ENCODE peak calls at places on chromosomes 4 and X, in nine cellular contexts. K, X, A, G, V, Z, T, U and J are unnamed samples.

GRCh38 chr4:1150875-1151274 is 21.5 kb downstream of the SPON2 start:
- DNase-seq in Z (no peak), T (no peak), A (no peak), U (no peak), G (no peak), X (no peak), V (peak), K (no peak), J (no peak)

GRCh38 chr4:11428701-11429571 is at the start of gene HS3ST1:
- DNase-seq in X (peak), Z (peak), V (peak), G (no peak), A (peak), T (peak), K (peak), U (peak), J (peak)

GRCh38 chrX:116267511-116268040 is 97.0 kb downstream of the AGTR2 start:
- DNase-seq in Z (no peak), A (peak), K (no peak), T (no peak), U (peak), V (no peak), X (no peak), G (no peak), J (no peak)

GRCh38 chr4:154471032-154471431 is 20.6 kb downstream of the DCHS2 start:
- DNase-seq in U (no peak), Z (no peak), G (no peak), K (no peak), T (no peak), V (no peak), A (no peak), X (no peak), J (no peak)

GRCh38 chr4:128862608-128863313 is 53.3 kb downstream of the JADE1 start:
- DNase-seq in U (no peak), X (no peak), A (no peak), K (no peak), G (no peak), V (no peak), Z (no peak), T (no peak), J (no peak)

GRCh38 chr4:89737888-89738287 is 99.1 kb downstream of the SNCA start:
- DNase-seq in V (no peak), G (no peak), T (no peak), U (peak), Z (no peak), K (no peak), A (peak), X (no peak), J (no peak)

GRCh38 chrX:129629837-129630236 is 24.9 kb downstream of the APLN start:
- DNase-seq in K (no peak), U (no peak), Z (no peak), G (no peak), T (no peak), V (no peak), A (no peak), X (no peak), J (peak)

GRCh38 chrX:11702965-11703631 is 37.4 kb upstream of the ARHGAP6 start:
- DNase-seq in X (no peak), T (no peak), G (no peak), A (no peak), U (no peak), Z (no peak), K (no peak), V (no peak), J (no peak)

GRCh38 chrX:48357681-48358080 is 1.2 kb upstream of the SSX3 start:
- DNase-seq in Z (no peak), V (no peak), U (no peak), G (no peak), T (no peak), X (no peak), K (no peak), A (no peak), J (no peak)

GRCh38 chr4:26208237-26208985 is 112.4 kb upstream of the RBPJ start:
- DNase-seq in T (no peak), V (no peak), K (no peak), A (no peak), X (no peak), G (no peak), Z (no peak), U (no peak), J (no peak)

GRCh38 chr4:57074753-57075152 is 35.4 kb downstream of the IGFBP7 start:
- DNase-seq in V (no peak), T (no peak), G (no peak), Z (no peak), K (no peak), A (peak), U (peak), X (no peak), J (no peak)

GRCh38 chrX:48897621-48898306 is at the start of the genes PQBP1 and TIMM17B:
- DNase-seq in K (peak), T (peak), U (peak), A (peak), V (peak), X (peak), Z (peak), G (peak), J (peak)

GRCh38 chr4:100657187-100657586 is 139.4 kb upstream of the EMCN start:
- DNase-seq in V (no peak), X (peak), A (no peak), K (no peak), G (no peak), U (peak), Z (no peak), T (no peak), J (no peak)

GRCh38 chrX:96924581-96924980 is 40.9 kb downstream of the RPA4 start:
- DNase-seq in X (no peak), K (no peak), T (no peak), U (no peak), G (peak), A (no peak), Z (no peak), V (no peak), J (no peak)

GRCh38 chrX:40058719-40059118 is 39.0 kb downstream of the BCOR start:
- DNase-seq in K (peak), X (no peak), A (no peak), U (no peak), Z (no peak), G (no peak), T (no peak), V (no peak), J (no peak)

GRCh38 chr4:121049072-121049599 is 23.2 kb downstream of the NDNF start:
- DNase-seq in Z (no peak), K (no peak), G (no peak), A (no peak), U (no peak), T (no peak), V (no peak), X (no peak), J (no peak)

GRCh38 chr4:184536070-184536880 is 61.9 kb upstream of the IRF2 start:
- DNase-seq in A (peak), G (no peak), U (no peak), Z (no peak), T (no peak), K (no peak), X (no peak), V (peak), J (no peak)

GRCh38 chrX:110267874-110268273 is 50.0 kb downstream of the AMMECR1 start:
- DNase-seq in Z (no peak), T (no peak), X (no peak), A (no peak), U (no peak), K (no peak), G (no peak), V (no peak), J (no peak)

GRCh38 chr4:152436384-152436783 is 99.5 kb downstream of the FBXW7 start:
- DNase-seq in Z (no peak), T (no peak), K (no peak), X (no peak), V (no peak), A (no peak), G (peak), U (no peak), J (no peak)

GRCh38 chrX:108359811-108360602 is 78.2 kb downstream of the COL4A6 start:
- DNase-seq in G (no peak), K (no peak), T (no peak), X (no peak), A (peak), Z (no peak), V (no peak), U (no peak), J (no peak)

GRCh38 chr4:69054578-69055200 is 41.6 kb upstream of the UGT2B7 start:
- DNase-seq in Z (no peak), K (no peak), T (no peak), G (no peak), X (no peak), V (no peak), A (peak), U (peak), J (no peak)

GRCh38 chr4:101349346-101350064 is 2.2 kb upstream of the PPP3CA start:
- DNase-seq in A (peak), T (peak), Z (peak), V (no peak), U (no peak), G (no peak), X (peak), K (peak), J (peak)

GRCh38 chr4:6942238-6942800 is 32.7 kb downstream of the TBC1D14 start:
- DNase-seq in X (no peak), T (peak), G (peak), V (no peak), K (no peak), U (peak), Z (no peak), A (peak), J (peak)

GRCh38 chrX:103344606-103345005 is 11.7 kb upstream of the TCEAL9 start:
- DNase-seq in U (no peak), Z (no peak), K (no peak), V (no peak), G (no peak), X (no peak), T (no peak), A (no peak), J (no peak)

GRCh38 chr4:86498560-86499166 is 95.5 kb upstream of the PTPN13 start:
- DNase-seq in A (peak), U (peak), T (no peak), V (no peak), X (peak), K (no peak), G (peak), Z (no peak), J (no peak)

GRCh38 chrX:120090208-120090607 is 12.7 kb upstream of the RHOXF2B start:
- DNase-seq in X (no peak), G (peak), K (no peak), T (no peak), A (no peak), V (no peak), Z (no peak), U (no peak), J (no peak)

DNA sequence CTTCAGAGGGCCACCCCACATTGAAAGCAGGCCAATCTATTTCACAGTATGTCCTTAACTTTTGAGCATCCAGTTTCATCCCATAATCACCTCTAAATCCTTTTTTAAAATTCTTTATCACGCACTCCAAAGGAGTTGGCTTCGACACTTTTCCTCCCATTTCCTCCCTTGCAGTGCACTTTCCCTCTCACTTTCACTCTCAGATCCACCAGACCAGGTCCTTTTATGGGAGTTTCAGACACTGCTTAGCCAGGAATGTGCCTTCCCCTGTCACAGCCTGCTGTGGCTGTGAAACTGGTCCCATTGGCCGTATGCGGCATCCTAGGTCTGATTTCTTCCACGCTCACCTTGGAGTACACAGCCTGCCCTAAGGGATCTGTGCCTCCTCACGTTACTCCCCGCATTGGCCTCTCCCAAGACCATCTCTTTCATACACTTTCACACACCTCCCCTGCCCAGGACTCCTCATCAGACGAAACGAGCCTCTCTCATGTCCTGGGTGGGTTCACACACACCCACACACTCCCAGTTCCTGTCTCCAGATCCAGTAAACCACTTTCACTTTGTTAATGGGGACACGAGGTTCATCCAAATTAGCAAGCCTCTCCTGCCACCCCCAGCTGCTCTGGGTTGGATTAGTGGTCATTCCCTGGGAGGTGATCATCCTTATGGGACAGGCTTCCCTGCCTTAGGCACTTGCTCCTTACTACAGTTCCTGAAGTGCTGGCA is 10.0 kb upstream of the RHOXF2B start:
- DNase-seq in U (no peak), Z (no peak), G (no peak), V (no peak), X (no peak), K (no peak), A (no peak), T (no peak), J (no peak)
- H3K4me3 ChIP-seq in U (no peak), Z (no peak), G (no peak), V (no peak), X (no peak), K (no peak), A (peak), T (peak), J (no peak)

GRCh38 chr4:55398461-55398860 is 2.7 kb downstream of the TMEM165 start:
- DNase-seq in G (no peak), U (no peak), A (peak), V (no peak), T (no peak), X (no peak), Z (no peak), K (no peak), J (no peak)

GRCh38 chr4:55397024-55397520 is 1.3 kb downstream of the TMEM165 start:
- DNase-seq in V (no peak), K (no peak), G (peak), U (peak), X (peak), T (peak), Z (no peak), A (no peak), J (no peak)

GRCh38 chr4:55397521-55398321 is 2.0 kb downstream of the TMEM165 start:
- DNase-seq in X (no peak), A (peak), Z (no peak), U (peak), K (no peak), V (no peak), G (peak), T (no peak), J (no peak)

GRCh38 chr4:55399581-55399980 is 3.8 kb downstream of the TMEM165 start:
- DNase-seq in K (no peak), U (no peak), Z (no peak), T (no peak), A (no peak), G (no peak), X (no peak), V (no peak), J (no peak)

DNA sequence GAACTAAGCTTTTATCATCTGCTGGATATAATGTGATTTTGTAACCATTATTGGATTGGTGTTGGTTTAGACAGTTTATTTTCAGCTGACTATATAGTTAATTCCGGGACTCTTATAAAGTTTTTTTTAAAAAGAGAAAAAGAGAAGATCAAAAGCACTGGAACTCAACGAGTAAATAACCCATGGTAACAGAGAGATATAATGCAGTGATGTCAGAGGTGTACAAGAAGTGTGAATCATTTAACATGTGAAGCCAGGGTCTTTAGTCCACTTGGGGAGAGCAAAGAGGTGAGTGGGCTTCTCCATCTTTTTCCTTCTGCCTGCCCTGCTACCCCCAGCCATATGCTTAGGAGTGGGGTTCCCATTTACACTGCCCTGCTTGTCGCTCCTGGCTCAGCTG is 3.2 kb downstream of the TMEM165 start:
- DNase-seq in V (no peak), K (no peak), G (no peak), Z (no peak), A (no peak), X (no peak), T (no peak), U (no peak), J (no peak)
- H3K4me3 ChIP-seq in V (peak), K (no peak), G (peak), Z (no peak), A (peak), X (peak), T (peak), U (peak), J (peak)

GRCh38 chr4:168483786-168484185 is 3.5 kb upstream of the DDX60L start:
- DNase-seq in U (peak), T (no peak), X (no peak), Z (no peak), V (no peak), G (no peak), K (no peak), A (no peak), J (no peak)
- H3K4me3 ChIP-seq in U (no peak), T (no peak), X (no peak), Z (no peak), V (no peak), G (no peak), K (no peak), A (no peak), J (no peak)

DNA sequence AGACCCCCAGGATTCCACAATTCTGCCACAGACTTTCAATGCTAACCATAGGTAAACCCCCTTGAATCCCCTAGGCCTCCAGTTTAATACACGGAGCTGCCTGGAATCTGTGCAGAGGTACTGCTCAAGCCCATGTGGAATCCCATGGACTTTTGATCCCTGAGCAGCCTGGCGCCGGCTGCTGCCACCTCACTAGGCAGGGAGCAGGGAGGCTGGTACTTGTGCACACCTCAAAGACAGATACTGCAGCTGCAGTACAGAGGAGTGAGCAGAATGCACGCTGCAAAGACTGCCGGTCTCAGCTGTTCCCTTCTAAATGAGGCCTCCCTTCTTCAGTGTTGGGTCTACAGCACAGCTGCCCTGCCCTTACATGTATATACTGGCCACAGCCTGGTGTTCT is 79.4 kb downstream of the RPS6KA6 start:
- DNase-seq in U (no peak), K (no peak), V (no peak), T (no peak), A (no peak), Z (no peak), G (no peak), X (no peak), J (no peak)
- H3K4me3 ChIP-seq in U (no peak), K (no peak), V (no peak), T (no peak), A (no peak), Z (no peak), G (no peak), X (no peak), J (no peak)

GRCh38 chr4:119031218-119031617 is 104.4 kb upstream of the MYOZ2 start:
- DNase-seq in G (no peak), X (no peak), A (no peak), V (no peak), Z (no peak), U (no peak), K (no peak), T (no peak), J (no peak)

GRCh38 chr4:119030536-119030890 is 105.1 kb upstream of the MYOZ2 start:
- DNase-seq in U (no peak), T (no peak), Z (no peak), A (no peak), G (no peak), X (no peak), V (no peak), K (peak), J (no peak)

GRCh38 chr4:119027815-119028214 is 107.8 kb upstream of the MYOZ2 start:
- DNase-seq in X (no peak), A (no peak), K (no peak), Z (no peak), V (no peak), T (no peak), G (no peak), U (no peak), J (no peak)

GRCh38 chr4:119028296-119028695 is 107.3 kb upstream of the MYOZ2 start:
- DNase-seq in K (no peak), Z (no peak), U (no peak), G (no peak), A (no peak), T (no peak), V (no peak), X (no peak), J (no peak)

DNA sequence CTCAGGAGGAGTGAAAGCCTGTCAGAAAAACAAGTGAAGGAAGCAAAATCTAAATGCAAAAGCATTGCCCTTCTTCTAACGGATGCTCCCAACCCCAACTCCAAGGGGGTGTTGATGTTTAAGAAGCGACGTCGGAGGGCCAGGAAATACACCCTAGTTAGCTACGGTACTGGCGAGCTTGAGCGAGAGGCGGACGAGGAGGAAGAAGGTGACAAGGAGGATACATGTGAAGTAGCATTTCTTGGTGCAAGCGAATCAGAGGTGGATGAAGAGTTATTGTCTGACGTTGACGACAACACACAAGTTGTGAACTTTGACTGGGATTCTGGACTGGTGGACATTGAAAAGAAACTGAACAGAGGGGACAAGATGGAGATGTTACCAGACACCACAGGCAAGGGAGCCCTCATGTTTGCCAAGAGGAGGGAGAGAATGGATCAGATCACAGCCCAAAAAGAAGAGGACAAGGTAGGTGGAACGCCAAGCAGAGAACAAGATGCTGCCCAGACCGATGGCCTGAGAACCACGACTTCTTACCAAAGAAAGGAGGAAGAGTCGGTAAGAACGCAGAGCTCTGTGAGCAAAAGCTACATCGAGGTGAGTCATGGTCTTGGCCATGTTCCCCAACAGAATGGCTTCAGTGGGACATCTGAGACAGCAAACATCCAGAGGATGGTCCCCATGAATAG is 105.6 kb upstream of the MYOZ2 start:
- DNase-seq in T (no peak), U (no peak), X (no peak), Z (no peak), A (no peak), V (no peak), G (no peak), K (peak), J (no peak)
- H3K4me3 ChIP-seq in T (peak), U (no peak), X (no peak), Z (no peak), A (peak), V (peak), G (no peak), K (no peak), J (peak)

GRCh38 chrX:19729761-19730160 is 157.6 kb downstream of the SH3KBP1 start:
- DNase-seq in X (no peak), K (no peak), V (no peak), G (no peak), T (no peak), U (no peak), A (no peak), Z (no peak), J (no peak)

GRCh38 chrX:19731307-19731706 is 156.1 kb downstream of the SH3KBP1 start:
- DNase-seq in U (no peak), X (no peak), G (no peak), V (no peak), T (no peak), A (no peak), Z (no peak), K (no peak), J (no peak)

GRCh38 chrX:19725545-19726102 is 161.8 kb downstream of the SH3KBP1 start:
- DNase-seq in V (no peak), Z (no peak), U (no peak), A (no peak), X (no peak), K (no peak), G (no peak), T (no peak), J (no peak)

GRCh38 chrX:19728083-19728648 is 159.2 kb downstream of the SH3KBP1 start:
- DNase-seq in V (no peak), G (no peak), K (no peak), Z (no peak), X (no peak), U (no peak), T (no peak), A (no peak), J (no peak)

GRCh38 chrX:19728915-19729314 is 158.5 kb downstream of the SH3KBP1 start:
- DNase-seq in G (no peak), A (no peak), V (no peak), K (no peak), T (no peak), X (no peak), U (no peak), Z (no peak), J (no peak)
- H3K4me3 ChIP-seq in G (no peak), A (no peak), V (no peak), K (no peak), T (no peak), X (no peak), U (no peak), Z (no peak), J (no peak)